ENCODE peak calls at places on chromosomes 16 and 17, in five cellular contexts. Y is activated T-cell treated with anti-CD3 and anti-CD28 coated beads, Interleukin-2, amount 50 U/mL, for 4 hours; C is stimulated activated effector memory CD8-positive, alpha-beta T cell treated with anti-CD3 and anti-CD28 coated beads, Interleukin-12 subunit alpha, Interleukin-12 subunit beta, amount 100 ng/mL, for 72 hours; D is activated CD4-positive, CD25-positive, alpha-beta regulatory T cell; W is HTR-8/SVneo. N is an unnamed sample.

GRCh38 chr16:30722916-30723315 is 23.9 kb downstream of the SRCAP start:
- DNase-seq in D (no peak), Y (no peak), W (no peak), C (no peak), N (no peak)

GRCh38 chr17:43010667-43011308 is 4.2 kb downstream of the IFI35 start:
- DNase-seq in Y (no peak), W (no peak), D (no peak), C (no peak), N (no peak)

GRCh38 chr16:12421688-12422087 is 382.0 kb downstream of the CPPED1 start:
- DNase-seq in W (no peak), Y (no peak), D (no peak), C (no peak), N (no peak)

GRCh38 chr17:7932483-7932891 is 481 bp downstream of the CNTROB start:
- DNase-seq in W (peak), D (no peak), C (peak), Y (no peak), N (no peak)

GRCh38 chr17:38943607-38944006 is 18.2 kb downstream of the LASP1NB start:
- DNase-seq in C (no peak), Y (no peak), W (no peak), D (no peak), N (no peak)

GRCh38 chr17:37417852-37418251 is 11.2 kb downstream of the TADA2A start:
- DNase-seq in C (no peak), D (no peak), W (no peak), Y (no peak), N (no peak)

GRCh38 chr16:87926246-87927194 is 9.8 kb downstream of the CA5A start:
- DNase-seq in W (no peak), C (no peak), Y (peak), D (no peak), N (no peak)

GRCh38 chr17:63999680-64000531 is 1.8 kb downstream of the PRR29 start:
- DNase-seq in W (no peak), C (no peak), Y (no peak), D (no peak), N (no peak)

GRCh38 chr17:71528210-71528609 is 592.6 kb upstream of the SOX9 start:
- DNase-seq in W (no peak), Y (no peak), C (no peak), D (no peak), N (no peak)

GRCh38 chr17:39750131-39751015 is 12.6 kb downstream of the GRB7 start:
- DNase-seq in W (peak), Y (no peak), C (no peak), D (no peak), N (no peak)

GRCh38 chr17:68399638-68400403 is 57.5 kb downstream of the WIPI1 start:
- DNase-seq in W (no peak), C (no peak), Y (peak), D (no peak), N (no peak)

GRCh38 chr16:50102046-50102756 is 36.4 kb downstream of the HEATR3 start:
- DNase-seq in Y (no peak), D (no peak), C (no peak), W (no peak), N (no peak)

N was measured in GDM1.